ENCODE peak calls at places on chromosomes 2 and 18, in eight cellular contexts. J is right atrium auricular region, B is small intestine, E is aorta, H is endodermal cell, X is neural progenitor cell, O is heart right ventricle, Y is testis. C is an unnamed sample. For H3K36me3 and H3K4me1, the result is how much of the 10 kb centered on the place peaks cover.

GRCh38 chr2:20143263-20143662 is 81.7 kb downstream of the SDC1 start:
- DNase-seq in E (no peak), J (no peak), Y (no peak), H (no peak), O (no peak), X (no peak), B (no peak), C (no peak)

GRCh38 chr18:36028859-36029258 is 38.5 kb downstream of the RPRD1A start:
- DNase-seq in H (no peak), E (no peak), O (no peak), Y (peak), J (no peak), X (no peak), B (no peak), C (no peak)

GRCh38 chr2:17869128-17869527 is 9.3 kb upstream of the KCNS3 start:
- DNase-seq in O (no peak), B (no peak), X (no peak), H (no peak), J (no peak), Y (no peak), E (no peak), C (no peak)

GRCh38 chr18:57709335-57709734 is 87.7 kb upstream of the NARS1 start:
- DNase-seq in E (no peak), O (no peak), J (no peak), Y (no peak), B (no peak), X (no peak), H (no peak), C (no peak)

GRCh38 chr2:26605195-26605968 is 35.8 kb downstream of the CIB4 start:
- DNase-seq in O (no peak), H (peak), J (no peak), E (no peak), Y (peak), B (peak), X (peak), C (peak)

GRCh38 chr2:45987856-45988255 is 309.4 kb upstream of the EPAS1 start:
- DNase-seq in B (no peak), O (no peak), Y (no peak), J (no peak), E (no peak), X (no peak), H (no peak), C (no peak)

GRCh38 chr18:44393406-44393805 is 287.3 kb upstream of the SETBP1 start:
- DNase-seq in E (no peak), J (no peak), H (no peak), O (no peak), B (no peak), Y (no peak), X (no peak), C (no peak)

GRCh38 chr18:39494211-39494896 is 1928.8 kb upstream of the CELF4 start:
- DNase-seq in H (no peak), Y (no peak), E (no peak), J (no peak), X (no peak), O (no peak), B (peak), C (no peak)

GRCh38 chr2:195813401-195813800 is 156.4 kb downstream of the SLC39A10 start:
- DNase-seq in X (no peak), B (no peak), E (no peak), O (no peak), H (no peak), J (no peak), Y (no peak), C (no peak)

GRCh38 chr2:238231251-238231793 is 8.5 kb downstream of the HES6 start:
- DNase-seq in O (peak), E (peak), Y (peak), J (peak), B (peak), H (peak), X (peak), C (no peak)

GRCh38 chr2:7089284-7089683 is 172.1 kb downstream of the RNF144A start:
- DNase-seq in E (no peak), Y (no peak), H (no peak), J (no peak), X (no peak), O (no peak), B (no peak), C (no peak)

GRCh38 chr2:69096326-69097095 is 83.5 kb downstream of the ANTXR1 start:
- DNase-seq in E (no peak), O (no peak), J (no peak), X (no peak), B (no peak), Y (no peak), H (no peak), C (no peak)

GRCh38 chr2:226887940-226888339 is 52.1 kb downstream of the RHBDD1 start:
- DNase-seq in E (no peak), O (no peak), H (no peak), B (no peak), Y (no peak), J (no peak), X (no peak), C (no peak)

GRCh38 chr2:120710256-120710655 is 25.4 kb upstream of the GLI2 start:
- DNase-seq in E (no peak), J (no peak), B (no peak), H (peak), O (no peak), Y (no peak), X (no peak), C (peak)

GRCh38 chr2:173151671-173152398 is 76.2 kb downstream of the MAP3K20 start:
- DNase-seq in J (no peak), Y (no peak), B (no peak), O (no peak), H (no peak), X (no peak), E (no peak), C (no peak)

GRCh38 chr2:21072477-21073242 is 28.8 kb upstream of the APOB start:
- DNase-seq in J (no peak), Y (no peak), X (no peak), E (no peak), B (no peak), H (peak), O (no peak), C (no peak)

GRCh38 chr2:242020196-242021004 is 150.9 kb downstream of the RTP5 start:
- DNase-seq in O (peak), X (no peak), B (no peak), Y (peak), E (peak), H (no peak), J (no peak), C (no peak)

GRCh38 chr18:41486581-41486980 is 468.5 kb upstream of the PIK3C3 start:
- DNase-seq in Y (no peak), B (no peak), X (no peak), E (no peak), J (no peak), H (peak), O (no peak), C (no peak)

DNA sequence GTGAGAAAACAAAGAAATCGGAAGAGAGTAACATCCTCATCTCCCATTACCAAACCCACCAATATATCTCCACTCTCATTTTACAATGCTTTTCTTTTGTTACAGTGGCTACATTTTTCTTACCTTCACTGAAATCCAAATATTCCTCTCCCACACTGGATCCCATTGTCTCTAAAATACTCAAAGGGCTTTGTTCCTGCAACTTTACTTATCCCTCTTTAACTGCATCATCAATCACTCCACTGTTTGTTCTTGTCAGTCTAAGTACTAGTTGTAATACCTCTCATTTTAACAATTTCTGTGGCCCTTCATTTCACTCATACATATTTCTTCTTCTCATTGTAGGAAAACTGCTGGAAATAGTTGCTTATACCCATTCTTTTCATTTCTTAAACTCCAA is 464.2 kb upstream of the PIK3C3 start:
- DNase-seq in J (no peak), H (no peak), O (no peak), B (no peak), Y (no peak), X (no peak), E (no peak), C (no peak)
- H3K36me3 ChIP-seq in J (under half), H (under half), O (under half), B (under half), Y (under half), X (under half), E (under half), C (under half)

GRCh38 chr2:234669001-234669400 is 172.1 kb upstream of the ARL4C start:
- DNase-seq in Y (no peak), J (no peak), X (no peak), O (no peak), B (no peak), E (no peak), H (peak), C (no peak)
- H3K4me1 ChIP-seq in Y (under half), J (under half), X (under half), O (under half), B (under half), E (under half), H (under half), C (under half)

GRCh38 chr2:64836566-64836965 is 152.6 kb upstream of the SLC1A4 start:
- DNase-seq in O (no peak), Y (no peak), B (no peak), H (no peak), J (no peak), X (peak), E (no peak), C (no peak)

GRCh38 chr2:64837925-64838641 is 151.1 kb upstream of the SLC1A4 start:
- DNase-seq in H (no peak), X (no peak), B (no peak), Y (no peak), E (no peak), O (peak), J (no peak), C (no peak)

GRCh38 chr2:64838817-64839216 is 150.4 kb upstream of the SLC1A4 start:
- DNase-seq in H (no peak), B (no peak), E (peak), O (no peak), Y (no peak), J (no peak), X (no peak), C (no peak)

GRCh38 chr2:64839844-64840243 is 149.4 kb upstream of the SLC1A4 start:
- DNase-seq in J (no peak), Y (no peak), E (no peak), X (no peak), H (no peak), O (no peak), B (no peak), C (no peak)

GRCh38 chr2:64837116-64837704 is 152.0 kb upstream of the SLC1A4 start:
- DNase-seq in J (no peak), X (no peak), O (no peak), H (no peak), B (no peak), E (no peak), Y (no peak), C (no peak)
- H3K4me3 ChIP-seq in J (no peak), X (no peak), O (no peak), H (no peak), B (no peak), E (no peak), Y (no peak), C (no peak)

DNA sequence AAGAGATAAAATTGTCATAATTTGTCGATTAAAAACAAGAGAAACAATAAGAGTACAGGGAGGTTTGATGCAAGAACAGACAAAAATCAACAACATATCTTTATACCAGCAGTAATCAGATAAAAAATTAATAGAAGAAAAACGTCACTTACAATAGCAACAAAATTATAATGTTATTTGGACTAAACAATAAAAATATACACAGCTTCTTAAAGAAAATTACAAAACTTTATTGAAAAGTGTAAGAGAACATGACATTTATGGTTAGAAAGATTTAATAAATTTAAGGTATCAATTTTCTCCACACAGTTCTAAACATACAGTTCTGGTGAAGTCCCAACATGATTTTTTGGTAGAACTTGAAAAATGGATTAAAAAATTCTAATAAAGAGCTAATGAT is 12.8 kb downstream of the RNF138 start:
- DNase-seq in O (no peak), J (no peak), H (no peak), Y (no peak), B (no peak), E (no peak), X (no peak), C (no peak)
- H3K36me3 ChIP-seq in O (under half), J (under half), H (under half), Y (under half), B (under half), E (under half), X (under half), C (under half)

GRCh38 chr2:239263937-239264837 is 136.6 kb downstream of the HDAC4 start:
- DNase-seq in X (no peak), E (peak), Y (peak), J (peak), H (no peak), O (no peak), B (no peak), C (no peak)

GRCh38 chr2:239261796-239262475 is 138.9 kb downstream of the HDAC4 start:
- DNase-seq in O (no peak), H (peak), Y (no peak), X (no peak), B (no peak), J (no peak), E (no peak), C (no peak)

GRCh38 chr2:239262484-239263230 is 138.2 kb downstream of the HDAC4 start:
- DNase-seq in B (no peak), O (no peak), J (no peak), X (no peak), H (peak), Y (peak), E (peak), C (no peak)

GRCh38 chr2:239264838-239265651 is 135.8 kb downstream of the HDAC4 start:
- DNase-seq in Y (peak), H (no peak), J (peak), E (peak), X (no peak), B (peak), O (no peak), C (no peak)

GRCh38 chr2:239263231-239263936 is 137.4 kb downstream of the HDAC4 start:
- DNase-seq in B (no peak), E (peak), Y (peak), H (peak), O (no peak), J (peak), X (no peak), C (no peak)
- H3K4me1 ChIP-seq in B (under half), E (under half), Y (under half), H (under half), O (half or more), J (under half), X (under half), C (under half)

GRCh38 chr2:186853871-186854435 is 5.0 kb upstream of the ZSWIM2 start:
- DNase-seq in H (no peak), J (no peak), X (no peak), O (no peak), E (no peak), Y (no peak), B (no peak), C (no peak)

GRCh38 chr2:186852508-186852907 is 3.5 kb upstream of the ZSWIM2 start:
- DNase-seq in O (no peak), Y (no peak), B (no peak), X (no peak), E (no peak), H (no peak), J (no peak), C (no peak)

DNA sequence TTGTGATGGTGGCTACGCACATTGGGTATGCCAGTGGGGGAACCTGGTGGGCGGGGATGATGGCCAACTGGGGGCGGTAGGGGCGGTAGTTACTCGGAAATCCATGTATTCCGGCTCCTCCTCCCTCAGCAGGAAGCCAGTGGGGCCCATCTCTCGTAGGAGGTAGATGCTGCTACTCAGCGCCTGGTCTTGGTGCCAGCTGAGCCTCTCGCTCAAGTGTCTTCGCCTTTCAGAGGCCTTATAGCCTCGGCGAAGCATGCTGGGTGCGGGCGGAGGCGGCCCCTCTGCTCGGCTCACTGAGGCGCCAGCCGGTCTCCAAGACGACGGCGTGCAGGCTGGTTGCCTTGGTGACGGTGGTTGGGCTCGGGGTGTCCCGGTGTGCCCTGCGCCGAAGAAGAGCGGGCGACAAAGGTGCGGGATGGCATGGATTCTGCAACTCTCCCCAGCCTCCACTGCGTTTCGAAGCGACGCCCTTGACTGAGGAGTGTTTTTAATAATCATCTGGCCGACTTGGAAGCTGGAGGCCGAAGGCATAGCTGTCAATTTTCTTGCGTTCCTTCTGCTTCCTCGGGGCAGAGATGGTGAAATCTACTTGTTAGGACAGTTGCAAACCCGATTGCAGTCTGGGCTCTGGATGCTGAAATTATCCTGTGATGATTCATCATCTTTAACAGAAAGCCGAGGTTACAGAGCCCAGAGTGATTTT is at the start of gene ZSWIM2:
- DNase-seq in X (peak), O (peak), J (peak), B (no peak), E (peak), H (peak), Y (peak), C (no peak)
- H3K4me3 ChIP-seq in X (peak), O (peak), J (peak), B (no peak), E (peak), H (peak), Y (peak), C (no peak)

DNA sequence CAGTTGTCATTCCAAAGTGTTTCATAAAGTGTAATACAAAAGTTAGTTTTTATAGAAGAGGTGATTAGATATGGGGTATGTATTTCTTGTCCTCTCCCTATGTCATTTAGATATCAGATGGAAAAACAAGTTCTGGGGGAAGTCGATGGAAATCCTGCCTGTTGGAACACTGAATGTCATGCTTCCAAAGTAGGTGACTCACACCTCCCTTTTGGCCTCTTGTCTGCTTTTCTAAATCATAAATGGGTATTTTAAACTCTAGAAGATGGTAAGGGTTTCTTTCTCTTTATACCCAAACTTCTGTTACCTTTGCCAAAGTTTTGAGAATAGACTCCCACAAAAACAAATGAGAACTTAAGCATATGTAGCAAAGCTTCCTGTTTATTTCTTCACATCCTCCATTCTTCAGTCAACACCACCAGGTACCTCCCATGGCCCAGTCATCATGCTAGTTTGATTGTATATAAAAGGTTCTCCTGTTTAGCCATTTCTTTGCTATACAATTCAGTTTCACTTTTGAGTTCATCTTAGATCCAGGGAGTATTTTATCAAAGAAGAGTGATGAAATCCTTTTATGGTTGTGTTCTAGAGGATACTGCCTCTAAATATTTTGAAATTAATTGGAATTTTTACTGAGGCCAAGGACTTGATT is 63.9 kb downstream of the PRKRA start:
- DNase-seq in E (no peak), H (no peak), J (no peak), Y (no peak), B (peak), O (no peak), X (no peak), C (no peak)
- H3K36me3 ChIP-seq in E (under half), H (under half), J (under half), Y (under half), B (under half), O (under half), X (under half), C (under half)

C was measured in SJCRH30.